ENCODE peak calls at places on chromosomes 5 and 9, in ten cellular contexts. N is upper lobe of left lung, T is fibroblast of mammary gland, P is astrocyte of the spinal cord, F is OCI-LY7, K is fibroblast of pulmonary artery, M is tibial nerve, D is K562, J is stomach, O is foreskin fibroblast. S is an unnamed sample.

GRCh38 chr5:1484416-1485319 is 39.1 kb downstream of the LPCAT1 start:
- DNase-seq in N (peak; percentile 61), D (no peak), F (peak; percentile 72), K (no peak), J (no peak), M (no peak), P (no peak), T (no peak), O (no peak), S (no peak)

GRCh38 chr9:131525643-131526565 is 5.2 kb downstream of the UCK1 start:
- DNase-seq in N (no peak), F (no peak), P (no peak), K (no peak), D (no peak), M (no peak), J (no peak), T (no peak), O (no peak), S (no peak)

GRCh38 chr9:23005061-23005690 is 558.6 kb downstream of the DMRTA1 start:
- DNase-seq in M (no peak), T (peak; percentile 7), P (peak; percentile 24), J (no peak), O (no peak), K (no peak), N (no peak), F (no peak), D (no peak), S (no peak)

GRCh38 chr9:110197330-110198187 is 10.4 kb downstream of the C9orf152 start:
- DNase-seq in P (no peak), D (no peak), N (no peak), M (no peak), J (no peak), K (no peak), F (no peak), O (peak; percentile 64), T (peak; percentile 36), S (no peak)

GRCh38 chr5:172575816-172576215 is 65.2 kb upstream of the NEURL1B start:
- DNase-seq in M (no peak), O (no peak), D (no peak), N (peak; percentile 45), K (no peak), F (no peak), J (no peak), P (no peak), T (no peak), S (no peak)

GRCh38 chr5:115109840-115110239 is 59.9 kb downstream of the TRIM36 start:
- DNase-seq in O (no peak), K (no peak), J (no peak), D (no peak), T (no peak), P (no peak), N (no peak), M (no peak), F (no peak), S (no peak)

GRCh38 chr5:132425009-132425937 is 55.8 kb downstream of the SLC22A5 start:
- DNase-seq in O (peak; percentile 93), M (no peak), T (peak; percentile 92), J (no peak), K (peak; percentile 63), D (peak; percentile 53), P (peak; percentile 82), F (peak; percentile 84), N (no peak), S (no peak)

GRCh38 chr9:259405-260404 is 45.0 kb downstream of the DOCK8 start:
- DNase-seq in O (no peak), N (no peak), J (no peak), T (no peak), K (no peak), D (peak; percentile 17), F (no peak), M (no peak), P (no peak), S (no peak)

GRCh38 chr9:83385317-83385716 is 152.9 kb downstream of the FRMD3 start:
- DNase-seq in P (no peak), O (peak; percentile 79), D (no peak), M (no peak), N (no peak), F (no peak), T (peak; percentile 64), J (no peak), K (no peak), S (no peak)

GRCh38 chr9:97468658-97469448 is 32.6 kb upstream of the TMOD1 start:
- DNase-seq in N (peak; percentile 11), J (peak; percentile 84), D (peak; percentile 88), T (peak; percentile 71), K (peak; percentile 79), F (peak; percentile 50), M (peak; percentile 67), P (peak; percentile 69), O (peak; percentile 82), S (no peak)

DNA sequence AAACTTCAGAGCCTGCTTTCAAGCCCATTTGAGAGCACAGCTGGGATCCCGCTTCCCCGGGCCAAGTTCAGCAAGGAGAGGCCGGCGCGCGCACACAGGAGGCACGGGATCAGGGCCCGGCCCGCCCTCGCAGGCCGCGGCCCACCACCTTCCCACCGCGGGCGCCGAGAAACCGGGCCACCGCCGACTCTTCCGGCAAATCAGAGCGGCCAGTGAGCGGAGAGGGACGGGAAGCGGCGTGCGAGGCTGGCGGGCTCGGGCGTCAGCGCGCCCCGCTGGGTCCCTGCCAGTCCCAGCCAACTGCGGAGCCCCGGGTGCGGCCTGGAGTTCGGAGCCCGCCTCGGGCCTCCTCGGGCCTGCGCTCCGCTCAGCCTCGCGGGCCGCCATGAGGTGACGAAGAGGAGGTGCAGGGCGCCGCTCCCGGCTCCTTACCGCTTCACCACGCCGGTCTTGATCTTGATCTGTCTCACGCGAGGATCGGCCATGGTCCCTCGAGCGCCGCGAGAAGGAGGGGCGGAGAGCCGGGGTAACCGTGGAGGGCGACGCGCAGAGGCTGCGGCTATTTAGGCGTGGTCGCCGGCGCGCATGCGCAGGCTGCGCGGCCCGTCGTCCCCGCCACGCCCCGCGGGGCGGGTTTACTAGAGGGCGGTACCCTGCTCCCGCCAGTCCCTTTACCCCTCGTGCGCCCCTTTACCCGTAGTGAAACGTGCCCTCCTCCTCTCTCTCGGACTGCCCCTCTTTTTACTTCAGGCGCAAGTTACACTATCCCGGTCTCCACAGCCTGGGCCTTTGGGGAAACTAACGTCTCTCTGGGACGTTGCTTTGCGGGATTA is at the start of gene TBCA:
- DNase-seq in N (peak; percentile 98), K (peak; percentile 95), M (peak; percentile 65), O (peak; percentile 98), F (peak; percentile 94), P (peak; percentile 93), J (peak; percentile 88), D (peak; percentile 90), T (peak; percentile 89), S (peak; percentile 90)
- TF ChIP-seq CTCF in N (peak; percentile 30), K (no peak), M (peak; percentile 14), O (peak; percentile 2), F (peak; percentile 47), P (no peak), J (no peak), D (no peak), T (no peak), S (peak; percentile 66)

DNA sequence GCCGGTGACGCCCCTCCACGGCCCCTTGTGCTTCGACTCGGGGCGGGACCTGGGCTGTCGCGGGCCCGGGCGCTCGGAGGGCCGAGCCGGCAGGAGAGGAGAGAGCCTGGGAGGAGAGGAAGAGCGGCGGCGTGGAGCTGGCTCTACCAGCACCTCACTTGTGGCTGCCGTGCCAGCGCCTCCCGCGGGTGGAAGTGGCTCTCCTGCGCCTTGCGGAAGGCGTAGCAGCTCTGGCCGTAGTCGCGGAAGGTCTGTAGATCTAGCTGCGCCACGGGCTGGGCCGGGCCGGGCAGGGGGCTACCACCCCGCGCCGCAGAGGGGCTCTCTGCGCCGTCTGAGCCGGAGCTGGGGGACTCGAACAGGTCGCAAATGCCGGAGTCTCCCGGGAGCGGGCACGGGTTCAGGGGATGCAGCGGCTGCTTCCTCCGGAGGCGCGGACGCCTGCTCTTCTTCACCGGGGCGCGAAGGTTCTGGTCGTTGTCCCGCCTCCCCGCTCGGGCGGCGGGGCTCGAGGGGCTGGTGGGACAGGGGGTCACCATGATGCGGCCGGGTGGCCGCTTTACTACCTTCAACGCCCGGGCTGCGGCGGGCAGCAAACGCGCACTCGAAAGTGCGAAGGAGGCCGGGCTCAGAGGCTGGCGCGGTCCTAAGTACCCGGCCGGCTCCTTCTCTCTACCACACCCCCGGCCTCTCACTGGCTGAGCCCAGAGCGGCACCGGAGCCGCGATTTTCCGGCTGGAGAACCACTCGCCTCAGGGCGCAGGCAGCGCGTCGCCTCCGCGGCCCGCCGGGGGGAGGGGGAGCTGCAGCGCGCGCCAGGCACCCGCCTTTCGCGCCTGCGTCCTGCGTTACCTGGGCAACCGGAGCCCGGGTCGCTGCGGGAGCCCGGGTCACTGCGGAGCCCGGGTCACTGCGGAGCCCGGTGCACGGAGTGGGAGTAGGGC is at the start of gene CCNO:
- DNase-seq in P (peak; percentile 73), D (peak; percentile 73), N (peak; percentile 91), F (peak; percentile 81), O (peak; percentile 86), T (peak; percentile 67), K (peak; percentile 72), M (no peak), J (peak; percentile 88), S (peak; percentile 76)
- TF ChIP-seq CTCF in P (peak; percentile 12), D (no peak), N (no peak), F (peak; percentile 29), O (no peak), T (no peak), K (no peak), M (no peak), J (no peak), S (no peak)

DNA sequence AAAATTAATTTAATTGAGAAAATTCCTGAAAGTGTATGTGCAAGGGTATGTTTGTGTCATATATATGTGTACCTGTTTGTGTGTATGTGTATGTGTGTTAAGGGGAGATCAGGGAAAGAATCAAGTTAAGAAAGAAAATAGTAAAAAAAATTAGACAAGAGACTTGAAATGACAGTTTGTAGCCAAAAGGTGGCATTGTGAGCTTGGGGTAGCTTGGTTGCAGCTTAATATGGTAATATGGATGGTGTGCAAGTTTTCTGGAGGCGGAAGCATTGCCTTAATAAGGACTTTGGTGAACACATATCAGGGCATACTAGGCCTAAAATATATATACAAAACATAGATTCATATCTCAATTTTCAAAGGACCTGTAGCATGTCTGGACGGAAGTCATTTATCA is 129.9 kb downstream of the INSYN2B start:
- DNase-seq in J (no peak), N (no peak), M (no peak), F (no peak), K (no peak), T (peak; percentile 17), P (no peak), D (no peak), O (no peak), S (no peak)
- TF ChIP-seq CTCF in J (no peak), N (no peak), M (no peak), F (peak; percentile 50), K (peak; percentile 28), T (peak; percentile 29), P (peak; percentile 11), D (peak; percentile 30), O (no peak), S (peak; percentile 51)

DNA sequence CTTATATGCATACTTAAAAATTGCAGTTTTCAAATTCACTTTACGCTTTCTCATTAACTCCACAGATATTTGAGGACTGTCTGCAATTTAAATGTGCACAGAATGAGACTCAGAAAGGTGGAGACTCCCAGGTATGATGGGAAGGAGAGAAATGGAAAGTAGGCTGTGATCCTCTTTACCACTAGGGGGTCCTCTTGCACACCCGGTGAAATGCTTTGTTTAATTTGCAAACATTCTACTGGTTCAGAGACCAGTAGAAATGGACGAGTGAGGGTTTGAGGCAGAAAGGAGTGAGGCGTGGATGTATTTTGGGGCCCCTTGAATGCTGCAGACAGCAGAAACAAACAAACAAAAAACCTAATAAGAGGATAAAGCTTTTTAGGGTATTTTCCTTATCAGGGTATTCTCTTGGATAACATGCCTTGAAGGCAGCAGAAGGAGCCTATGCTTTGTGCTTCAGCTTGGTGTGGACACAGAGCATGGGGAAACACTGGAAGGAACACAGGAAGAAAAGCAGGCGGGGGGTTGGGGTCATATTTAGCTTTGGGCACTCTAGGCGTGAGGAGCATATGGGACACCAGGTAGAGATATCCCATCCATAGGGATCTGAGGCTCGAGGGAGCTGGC is 410.1 kb downstream of the DMRT2 start:
- DNase-seq in J (no peak), T (peak; percentile 13), F (peak; percentile 19), M (no peak), O (no peak), D (peak; percentile 6), P (no peak), K (no peak), N (no peak), S (no peak)
- TF ChIP-seq CTCF in J (no peak), T (peak; percentile 59), F (peak; percentile 81), M (peak; percentile 24), O (peak; percentile 28), D (peak; percentile 6), P (peak; percentile 27), K (peak; percentile 8), N (no peak), S (peak; percentile 61)

S was measured in type B pancreatic cell.